ENCODE peak calls at places on chromosomes 11 and 22, in seven cellular contexts. K is mesendoderm, G is vagina, X is neural progenitor cell, Y is K562, F is esophagus squamous epithelium, B is BJ. H is an unnamed sample.

GRCh38 chr11:81907996-81908395 is 825.7 kb downstream of the FAM181B start:
- DNase-seq in K (no peak), B (no peak), X (no peak), F (no peak), G (no peak), Y (no peak), H (no peak)

GRCh38 chr11:11555228-11555627 is 66.6 kb downstream of the GALNT18 start:
- DNase-seq in B (no peak), X (peak), Y (no peak), F (no peak), G (no peak), K (no peak), H (no peak)

GRCh38 chr11:9015677-9016076 is 11.9 kb upstream of the NRIP3 start:
- DNase-seq in B (no peak), F (peak), G (no peak), K (peak), Y (peak), X (peak), H (peak)

GRCh38 chr22:49775191-49776052 is 52.3 kb downstream of the BRD1 start:
- DNase-seq in X (no peak), K (no peak), Y (no peak), G (no peak), B (no peak), F (no peak), H (no peak)

GRCh38 chr11:7656704-7657103 is 16.6 kb downstream of the CYB5R2 start:
- DNase-seq in B (no peak), Y (no peak), X (no peak), K (no peak), F (no peak), G (no peak), H (no peak)

GRCh38 chr11:60251485-60252207 is 8.7 kb upstream of the MS4A4E start:
- DNase-seq in F (no peak), B (no peak), K (peak), X (peak), G (no peak), Y (peak), H (peak)

GRCh38 chr22:40176921-40177737 is 596 bp upstream of the TNRC6B start:
- DNase-seq in G (no peak), X (peak), K (peak), B (no peak), Y (peak), F (no peak), H (no peak)

GRCh38 chr11:88455974-88456373 is 118.4 kb upstream of the CTSC start:
- DNase-seq in K (no peak), X (no peak), Y (no peak), G (no peak), B (no peak), F (no peak), H (no peak)

GRCh38 chr11:127789887-127790286 is 789.3 kb upstream of the KIRREL3 start:
- DNase-seq in K (peak), B (no peak), Y (no peak), X (peak), F (no peak), G (no peak), H (no peak)

GRCh38 chr11:72672839-72673238 is 1.4 kb downstream of the PDE2A start:
- DNase-seq in K (no peak), F (no peak), G (no peak), X (no peak), Y (no peak), B (no peak), H (no peak)
- H3K4me3 ChIP-seq in K (no peak), F (no peak), G (no peak), X (no peak), Y (no peak), B (no peak), H (no peak)

GRCh38 chr11:119585038-119585666 is 143.8 kb downstream of the NECTIN1 start:
- DNase-seq in X (peak), B (no peak), Y (no peak), G (no peak), K (peak), F (no peak), H (no peak)

GRCh38 chr11:119583585-119583984 is 145.4 kb downstream of the NECTIN1 start:
- DNase-seq in X (no peak), Y (peak), K (no peak), G (no peak), B (no peak), F (no peak), H (no peak)

GRCh38 chr11:119586181-119586580 is 142.8 kb downstream of the NECTIN1 start:
- DNase-seq in X (no peak), Y (no peak), G (no peak), F (no peak), B (no peak), K (no peak), H (no peak)

GRCh38 chr11:119580751-119581150 is 148.2 kb downstream of the NECTIN1 start:
- DNase-seq in G (no peak), F (no peak), B (no peak), Y (no peak), K (no peak), X (no peak), H (no peak)

DNA sequence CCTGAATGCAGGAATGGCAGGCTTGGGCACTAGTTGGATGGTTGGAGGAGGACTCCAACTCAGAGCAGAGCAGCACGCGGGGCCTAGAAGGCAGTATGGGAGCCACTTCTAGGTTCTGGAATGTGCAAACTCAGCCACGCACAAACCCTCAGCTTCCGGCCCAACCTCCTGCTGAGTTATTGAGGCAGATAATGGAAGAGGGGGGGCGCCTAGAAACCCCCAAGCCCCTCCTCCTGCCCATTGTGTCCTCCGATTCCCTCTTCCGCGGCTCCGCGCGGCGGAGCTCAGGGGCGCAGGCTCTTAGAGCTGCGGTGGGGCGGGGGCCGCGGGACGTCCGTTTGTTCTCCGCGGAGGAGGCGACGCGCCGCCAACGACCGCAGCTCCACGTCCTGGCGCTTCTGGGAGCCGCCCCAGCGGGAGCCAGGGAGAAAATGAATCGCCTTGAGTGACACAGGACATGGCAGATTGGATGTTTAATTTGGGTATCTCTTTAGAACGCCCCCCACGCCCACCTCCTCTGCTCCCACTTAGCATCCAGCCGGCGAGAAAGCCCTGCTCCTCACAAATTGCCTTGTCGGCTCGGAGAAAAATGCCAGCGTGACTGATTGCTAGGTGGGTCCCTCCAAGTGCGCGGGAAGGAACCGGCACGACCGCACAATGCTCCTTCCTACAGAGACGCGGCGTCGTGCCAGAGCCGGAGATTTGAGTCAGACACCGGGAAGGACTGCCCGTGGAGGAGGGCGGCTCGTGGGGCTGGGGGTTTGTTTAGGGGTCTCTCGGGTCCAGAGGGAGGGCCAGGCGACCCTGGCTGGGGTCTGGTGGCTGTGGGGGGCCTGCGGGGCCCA is 144.6 kb downstream of the NECTIN1 start:
- DNase-seq in K (peak), F (no peak), B (no peak), Y (peak), G (no peak), X (peak), H (no peak)
- H3K4me3 ChIP-seq in K (peak), F (peak), B (peak), Y (peak), G (peak), X (peak), H (peak)

GRCh38 chr11:106480581-106481185 is 403.2 kb downstream of the AASDHPPT start:
- DNase-seq in Y (no peak), F (no peak), B (no peak), K (peak), G (no peak), X (no peak), H (no peak)

GRCh38 chr11:106477776-106478175 is 400.3 kb downstream of the AASDHPPT start:
- DNase-seq in Y (no peak), G (no peak), F (no peak), B (no peak), X (no peak), K (no peak), H (no peak)

GRCh38 chr11:106482920-106483761 is 405.7 kb downstream of the AASDHPPT start:
- DNase-seq in Y (no peak), F (no peak), X (peak), B (no peak), K (no peak), G (no peak), H (no peak)
- H3K4me3 ChIP-seq in Y (no peak), F (no peak), X (no peak), B (no peak), K (no peak), G (no peak), H (no peak)

GRCh38 chr11:72226701-72227100 is 2.1 kb downstream of the INPPL1 start:
- DNase-seq in K (no peak), B (no peak), Y (no peak), X (no peak), F (no peak), G (peak), H (no peak)
- H3K4me3 ChIP-seq in K (no peak), B (no peak), Y (no peak), X (no peak), F (no peak), G (no peak), H (no peak)

GRCh38 chr11:305834-306211 is 1.8 kb upstream of the IFITM2 start:
- DNase-seq in B (no peak), X (peak), G (no peak), K (no peak), F (no peak), Y (no peak), H (no peak)

GRCh38 chr11:306645-307371 is 808 bp upstream of the IFITM2 start:
- DNase-seq in X (no peak), G (no peak), B (no peak), K (no peak), Y (no peak), F (no peak), H (no peak)

GRCh38 chr11:313304-313786 is 495 bp upstream of the IFITM1 start:
- DNase-seq in G (no peak), Y (no peak), X (no peak), B (no peak), K (peak), F (no peak), H (no peak)

GRCh38 chr11:312092-312816 is 1.6 kb upstream of the IFITM1 start:
- DNase-seq in X (no peak), Y (no peak), B (no peak), K (no peak), G (no peak), F (no peak), H (no peak)

DNA sequence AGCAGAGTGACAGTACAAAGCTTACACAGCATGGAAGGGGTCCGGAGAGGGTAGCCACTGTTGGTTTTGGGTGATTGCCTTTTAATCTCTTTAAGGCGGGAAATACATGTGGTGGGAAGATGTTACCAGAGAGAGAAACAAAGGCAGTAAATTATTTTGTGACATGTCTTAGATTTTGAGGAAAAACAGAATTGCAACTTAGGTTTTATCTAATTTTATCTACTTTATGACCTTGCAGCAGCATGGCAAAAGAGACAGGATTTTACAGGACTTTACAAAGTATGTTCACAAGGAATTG is 1.9 kb downstream of the IFITM2 start:
- DNase-seq in F (no peak), Y (no peak), X (no peak), K (no peak), G (no peak), B (no peak), H (no peak)
- H3K4me3 ChIP-seq in F (peak), Y (peak), X (peak), K (no peak), G (peak), B (peak), H (no peak)

GRCh38 chr11:47980093-47980906 is at the start of gene PTPRJ:
- DNase-seq in K (peak), F (no peak), X (peak), Y (peak), G (no peak), B (no peak), H (no peak)
- H3K4me3 ChIP-seq in K (peak), F (peak), X (peak), Y (peak), G (peak), B (peak), H (peak)

GRCh38 chr22:26556904-26557303 is 33.0 kb downstream of the TPST2 start:
- DNase-seq in F (no peak), G (no peak), X (no peak), K (no peak), B (no peak), Y (no peak), H (no peak)
- H3K4me3 ChIP-seq in F (no peak), G (no peak), X (no peak), K (no peak), B (no peak), Y (no peak), H (no peak)

GRCh38 chr11:43649921-43650320 is 30.6 kb upstream of the HSD17B12 start:
- DNase-seq in X (no peak), B (no peak), Y (no peak), F (no peak), G (no peak), K (no peak), H (no peak)
- H3K4me3 ChIP-seq in X (no peak), B (no peak), Y (no peak), F (no peak), G (no peak), K (no peak), H (no peak)

DNA sequence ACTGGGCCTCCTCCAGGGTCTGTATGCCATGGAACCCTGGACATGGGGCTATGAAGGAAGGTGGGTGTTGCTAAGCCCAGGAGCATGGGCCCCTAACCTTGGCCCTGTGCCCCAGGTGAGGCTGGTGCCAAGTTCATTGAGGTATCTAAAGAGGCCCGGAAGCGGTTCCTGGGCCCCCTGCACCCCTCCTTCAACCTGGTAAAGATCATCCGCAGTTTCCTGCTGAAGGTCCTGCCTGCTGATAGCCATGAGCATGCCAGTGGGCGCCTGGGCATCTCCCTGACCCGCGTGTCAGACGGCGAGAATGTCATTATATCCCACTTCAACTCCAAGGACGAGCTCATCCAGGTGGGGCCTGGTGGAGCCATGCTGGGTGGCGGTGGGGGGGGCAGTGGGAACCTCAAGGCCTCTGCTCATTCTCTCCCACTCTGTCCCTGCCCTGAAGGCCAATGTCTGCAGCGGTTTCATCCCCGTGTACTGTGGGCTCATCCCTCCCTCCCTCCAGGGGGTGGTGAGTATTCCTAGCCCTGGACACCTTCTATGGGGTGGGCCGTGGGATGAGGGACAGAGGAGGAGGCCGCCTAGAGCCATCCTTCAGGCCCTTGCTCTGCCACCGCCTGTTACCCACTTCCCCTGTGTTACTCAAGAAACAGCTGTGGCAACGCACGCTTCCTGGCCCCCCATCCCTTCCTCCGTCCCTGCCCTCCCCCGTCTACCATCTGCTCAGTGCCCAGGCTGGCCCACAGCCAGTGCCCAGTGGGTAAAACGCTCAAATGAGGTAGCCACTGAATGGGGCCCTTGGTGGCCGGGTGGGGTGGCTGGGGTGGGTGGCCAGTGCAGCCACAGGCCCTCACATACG is 3.0 kb downstream of the PNPLA2 start:
- DNase-seq in F (no peak), G (no peak), Y (no peak), B (no peak), K (no peak), X (no peak), H (no peak)
- H3K4me3 ChIP-seq in F (peak), G (peak), Y (no peak), B (peak), K (no peak), X (no peak), H (no peak)

GRCh38 chr11:64643927-64644326 is 52.9 kb downstream of the SLC22A12 start:
- DNase-seq in G (no peak), Y (no peak), K (no peak), F (no peak), B (no peak), X (no peak), H (no peak)
- H3K4me3 ChIP-seq in G (peak), Y (no peak), K (no peak), F (peak), B (no peak), X (peak), H (peak)

H was measured in iPS DF 6.9.